ENCODE peak calls at places on chromosomes 3 and 15, in four cellular contexts. G, N, T and I are unnamed samples.

GRCh38 chr3:151579571-151580270 is 118.9 kb upstream of the IGSF10 start:
- DNase-seq in G (no peak), N (no peak), T (no peak), I (no peak)

GRCh38 chr3:132255041-132255745 is 62.0 kb upstream of the ACP3 start:
- DNase-seq in G (no peak), N (peak), T (no peak), I (no peak)

GRCh38 chr3:53775834-53776251 is 70.4 kb downstream of the CHDH start:
- DNase-seq in G (no peak), N (no peak), T (no peak), I (no peak)

GRCh38 chr15:71282086-71282485 is 166.8 kb downstream of the THSD4 start:
- DNase-seq in G (no peak), N (no peak), T (no peak), I (no peak)

GRCh38 chr15:73078722-73079121 is 26.5 kb downstream of the NEO1 start:
- DNase-seq in G (no peak), N (peak), T (no peak), I (no peak)

GRCh38 chr3:161674402-161674801 is 177.8 kb downstream of the OTOL1 start:
- DNase-seq in G (no peak), N (no peak), T (no peak), I (no peak)

GRCh38 chr15:87672309-87672897 is 584.1 kb downstream of the NTRK3 start:
- DNase-seq in G (peak), N (peak), T (no peak), I (peak)

GRCh38 chr3:156604064-156604641 is 49.2 kb upstream of the SSR3 start:
- DNase-seq in G (no peak), N (no peak), T (no peak), I (no peak)

GRCh38 chr3:193942516-193943055 is 193.4 kb upstream of the HES1 start:
- DNase-seq in G (no peak), N (peak), T (no peak), I (no peak)

GRCh38 chr15:44779761-44780160 is 43.4 kb downstream of the TRIM69 start:
- DNase-seq in G (no peak), N (no peak), T (no peak), I (no peak)

GRCh38 chr3:28905798-28906197 is 375.1 kb upstream of the RBMS3 start:
- DNase-seq in G (no peak), N (no peak), T (no peak), I (no peak)

GRCh38 chr15:94412979-94413741 is 181.8 kb downstream of the MCTP2 start:
- DNase-seq in G (peak), N (peak), T (no peak), I (no peak)

GRCh38 chr3:196111939-196112386 is 30.1 kb upstream of the TFRC start:
- DNase-seq in G (no peak), N (no peak), T (no peak), I (no peak)

GRCh38 chr15:66089049-66089448 is 164.5 kb downstream of the MEGF11 start:
- DNase-seq in G (no peak), N (no peak), T (peak), I (no peak)

GRCh38 chr15:83200162-83200561 is 7.5 kb downstream of the HDGFL3 start:
- DNase-seq in G (no peak), N (no peak), T (no peak), I (no peak)

GRCh38 chr3:184322731-184323487 is 8.5 kb downstream of the EIF4G1 start:
- DNase-seq in G (no peak), N (no peak), T (no peak), I (no peak)

GRCh38 chr3:129441215-129441614 is 1.2 kb downstream of the IFT122 start:
- DNase-seq in G (no peak), N (no peak), T (no peak), I (no peak)

GRCh38 chr3:195263193-195263924 is 7.6 kb downstream of the XXYLT1 start:
- DNase-seq in G (peak), N (no peak), T (no peak), I (no peak)

GRCh38 chr3:78880588-78881461 is 887.0 kb downstream of the ROBO1 start:
- DNase-seq in G (no peak), N (no peak), T (no peak), I (no peak)

GRCh38 chr3:13532661-13533060 is 16.3 kb upstream of the FBLN2 start:
- DNase-seq in G (no peak), N (no peak), T (no peak), I (no peak)

GRCh38 chr3:180059351-180059750 is 22.6 kb upstream of the PEX5L start:
- DNase-seq in G (no peak), N (no peak), T (no peak), I (no peak)

GRCh38 chr3:149702691-149703426 is 45.0 kb upstream of the WWTR1 start:
- DNase-seq in G (no peak), N (no peak), T (no peak), I (peak)

GRCh38 chr15:51334011-51334426 is 4.4 kb downstream of the CYP19A1 start:
- DNase-seq in G (peak), N (no peak), T (no peak), I (no peak)

GRCh38 chr3:192090586-192090985 is 629.6 kb downstream of the PYDC2 start:
- DNase-seq in G (no peak), N (no peak), T (no peak), I (no peak)

GRCh38 chr3:124951511-124952390 is 17.2 kb upstream of the MUC13 start:
- DNase-seq in G (no peak), N (no peak), T (no peak), I (no peak)

GRCh38 chr3:195802795-195803194 is 8.9 kb downstream of the MUC4 start:
- DNase-seq in G (no peak), N (no peak), T (no peak), I (no peak)

DNA sequence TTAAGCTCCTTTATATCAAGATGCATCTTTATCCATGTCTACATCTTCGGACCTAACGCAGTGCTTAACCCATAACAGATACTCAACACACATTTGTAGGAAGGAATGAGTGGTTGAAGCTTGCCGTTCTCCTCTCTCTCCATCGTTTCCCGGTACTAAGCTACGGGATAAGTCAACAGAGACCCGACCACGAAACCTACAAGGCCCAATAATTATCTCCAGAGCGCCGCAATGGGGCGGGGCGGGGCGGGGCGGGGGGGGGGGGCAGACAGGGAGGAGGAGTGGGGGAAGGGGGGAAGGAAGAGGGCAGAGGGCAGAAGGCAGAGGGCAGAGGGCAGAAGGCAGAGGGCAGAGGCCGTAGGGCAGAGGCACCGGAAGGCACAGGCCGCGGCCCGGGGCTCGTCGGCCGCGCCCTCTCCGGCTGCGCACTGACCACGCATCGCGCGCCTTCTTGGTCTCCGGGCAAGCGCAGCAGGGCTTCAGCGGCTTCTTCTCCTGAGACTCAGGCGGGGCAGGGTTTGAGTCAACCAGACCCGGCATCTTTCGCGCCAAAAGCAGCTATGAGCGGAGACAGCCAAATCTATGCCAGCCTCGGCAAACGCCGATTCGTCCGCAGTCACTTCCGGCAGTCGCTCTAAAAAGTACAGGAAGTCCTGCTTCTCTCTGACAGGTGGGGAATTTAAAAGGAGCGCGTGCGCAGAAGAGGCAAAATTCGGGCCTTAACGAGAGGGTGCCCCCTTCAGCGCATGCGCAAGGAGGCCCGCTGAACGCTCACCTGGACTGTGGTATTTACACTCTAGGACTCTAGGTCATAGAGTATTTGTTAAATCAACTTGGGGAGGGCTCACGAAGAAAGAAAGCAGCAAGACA is at the start of gene COX17:
- DNase-seq in G (peak), N (peak), T (peak), I (peak)
- TF ChIP-seq POLR2A in G (peak), N (peak), T (peak), I (peak)

GRCh38 chr3:100400782-100401673 is at the start of the genes LNP1 and TOMM70:
- DNase-seq in G (peak), N (peak), T (peak), I (peak)
- TF ChIP-seq POLR2A in G (peak), N (peak), T (peak), I (peak)

GRCh38 chr15:49082960-49083359 is 36.7 kb upstream of the SECISBP2L start:
- DNase-seq in G (no peak), N (no peak), T (no peak), I (no peak)
- TF ChIP-seq POLR2A in G (no peak), N (no peak), T (no peak), I (no peak)

GRCh38 chr15:92003515-92004067 is 150.1 kb downstream of the SLCO3A1 start:
- DNase-seq in G (no peak), N (no peak), T (no peak), I (no peak)
- TF ChIP-seq POLR2A in G (no peak), N (no peak), T (no peak), I (no peak)

DNA sequence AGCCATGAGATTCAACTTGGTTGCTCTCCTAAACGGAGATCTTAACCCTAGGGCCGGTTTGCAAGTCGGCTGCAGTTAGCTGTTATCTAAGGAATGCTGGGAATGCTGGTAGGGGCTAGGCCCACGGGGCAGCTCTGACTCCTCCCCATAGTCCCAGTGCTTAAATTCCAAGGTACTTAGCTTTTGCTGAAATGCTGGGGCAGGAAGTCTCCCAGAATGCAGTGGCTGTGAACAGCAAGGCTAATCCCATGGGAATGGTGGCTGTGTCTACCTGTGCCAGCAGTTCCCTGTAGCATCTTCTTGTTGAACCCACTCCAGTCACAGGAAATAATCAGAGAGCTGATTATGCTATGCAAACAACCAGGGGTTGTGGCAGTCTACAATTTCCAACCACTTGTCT is 102.5 kb upstream of the TJP1 start:
- DNase-seq in G (peak), N (peak), T (no peak), I (peak)
- TF ChIP-seq POLR2A in G (no peak), N (no peak), T (no peak), I (no peak)

GRCh38 chr3:169769287-169770181 is at the start of gene ACTRT3:
- DNase-seq in G (peak), N (peak), T (peak), I (no peak)
- TF ChIP-seq POLR2A in G (peak), N (peak), T (no peak), I (no peak)

GRCh38 chr3:160376681-160377080 is 22.3 kb downstream of the IFT80 start:
- DNase-seq in G (no peak), N (no peak), T (no peak), I (no peak)
- TF ChIP-seq POLR2A in G (no peak), N (no peak), T (no peak), I (no peak)

DNA sequence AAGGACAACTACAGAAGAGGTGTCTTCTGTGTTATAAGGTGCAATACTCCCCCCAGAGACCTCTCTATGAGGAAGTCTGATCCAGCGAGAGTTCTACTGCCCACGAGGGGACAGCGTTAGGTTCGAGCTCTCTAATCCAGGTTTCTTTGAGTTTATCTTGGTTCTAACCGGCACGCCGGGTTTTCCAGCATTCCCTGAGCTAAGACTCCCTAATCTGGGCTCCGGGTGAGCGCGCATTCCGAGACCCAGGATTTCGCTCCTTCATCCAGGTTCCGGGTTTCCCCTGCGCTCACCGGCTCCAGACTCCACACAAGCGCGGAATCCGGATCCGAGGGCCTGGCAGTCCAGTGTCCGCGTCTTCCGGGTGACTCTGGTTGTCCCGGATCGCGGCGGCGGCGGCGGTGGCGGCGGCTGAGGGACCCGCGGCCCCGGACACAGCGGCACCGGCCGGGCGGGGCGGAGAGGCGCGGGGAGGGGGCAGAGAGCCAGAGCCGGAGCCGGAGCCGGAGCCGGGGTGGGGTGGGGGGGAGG is at the start of gene ZNF609:
- DNase-seq in G (peak), N (peak), T (peak), I (peak)
- TF ChIP-seq POLR2A in G (no peak), N (peak), T (peak), I (peak)

GRCh38 chr3:87805670-87806069 is 253.1 kb downstream of the CGGBP1 start:
- DNase-seq in G (no peak), N (no peak), T (no peak), I (no peak)
- TF ChIP-seq POLR2A in G (no peak), N (no peak), T (no peak), I (no peak)